ENCODE peak calls at places on chromosomes 6 and 20, in six cellular contexts. One of them, this sample, is unnamed. For H3K4me1, the result is how much of the 10 kb centered on the place peaks cover.

GRCh38 chr6:5992551-5993225 is 14.0 kb downstream of the NRN1 start:
- DNase-seq in astrocyte: no peak
- DNase-seq in fibroblast of lung: no peak
- DNase-seq in DND-41: no peak
- DNase-seq in PC-9: no peak
- DNase-seq in PC-3: no peak
- DNase-seq in this sample: peak

GRCh38 chr6:89834884-89835792 is 5.5 kb downstream of the CASP8AP2 start:
- DNase-seq in astrocyte: peak
- DNase-seq in fibroblast of lung: peak
- DNase-seq in DND-41: no peak
- DNase-seq in PC-9: no peak
- DNase-seq in PC-3: no peak
- DNase-seq in this sample: no peak

GRCh38 chr6:130394238-130394637 is 28.4 kb downstream of the TMEM200A start:
- DNase-seq in astrocyte: no peak
- DNase-seq in fibroblast of lung: no peak
- DNase-seq in DND-41: no peak
- DNase-seq in PC-9: no peak
- DNase-seq in PC-3: no peak
- DNase-seq in this sample: no peak

GRCh38 chr6:166173292-166173951 is 5.8 kb upstream of the TBXT start:
- DNase-seq in astrocyte: no peak
- DNase-seq in fibroblast of lung: no peak
- DNase-seq in DND-41: peak
- DNase-seq in PC-9: no peak
- DNase-seq in PC-3: no peak
- DNase-seq in this sample: peak

GRCh38 chr6:18135171-18135570 is 12.7 kb upstream of the NHLRC1 start:
- DNase-seq in astrocyte: no peak
- DNase-seq in fibroblast of lung: no peak
- DNase-seq in DND-41: no peak
- DNase-seq in PC-9: no peak
- DNase-seq in PC-3: no peak
- DNase-seq in this sample: no peak

GRCh38 chr6:106973841-106974336 is 640 bp downstream of the CD24 start:
- DNase-seq in astrocyte: no peak
- DNase-seq in fibroblast of lung: peak
- DNase-seq in DND-41: no peak
- DNase-seq in PC-9: no peak
- DNase-seq in PC-3: peak
- DNase-seq in this sample: peak

GRCh38 chr6:5277589-5277988 is 16.3 kb downstream of the FARS2 start:
- DNase-seq in astrocyte: no peak
- DNase-seq in fibroblast of lung: no peak
- DNase-seq in DND-41: no peak
- DNase-seq in PC-9: no peak
- DNase-seq in PC-3: no peak
- DNase-seq in this sample: no peak

GRCh38 chr6:152273002-152273401 is 364.2 kb downstream of the SYNE1 start:
- DNase-seq in astrocyte: peak
- DNase-seq in fibroblast of lung: peak
- DNase-seq in DND-41: no peak
- DNase-seq in PC-9: peak
- DNase-seq in PC-3: peak
- DNase-seq in this sample: no peak

GRCh38 chr6:108353853-108354252 is 59.0 kb downstream of the AFG1L start:
- DNase-seq in astrocyte: peak
- DNase-seq in fibroblast of lung: peak
- DNase-seq in DND-41: no peak
- DNase-seq in PC-9: no peak
- DNase-seq in PC-3: no peak
- DNase-seq in this sample: no peak

GRCh38 chr6:92757926-92758325 is 661.4 kb downstream of the EPHA7 start:
- DNase-seq in astrocyte: no peak
- DNase-seq in fibroblast of lung: no peak
- DNase-seq in DND-41: no peak
- DNase-seq in PC-9: no peak
- DNase-seq in PC-3: no peak
- DNase-seq in this sample: no peak

GRCh38 chr6:145600299-145600698 is 135.0 kb downstream of the EPM2A start:
- DNase-seq in astrocyte: no peak
- DNase-seq in fibroblast of lung: no peak
- DNase-seq in DND-41: no peak
- DNase-seq in PC-9: no peak
- DNase-seq in PC-3: no peak
- DNase-seq in this sample: peak

GRCh38 chr20:62245911-62246280 is 7.6 kb downstream of the OSBPL2 start:
- DNase-seq in astrocyte: no peak
- DNase-seq in fibroblast of lung: no peak
- DNase-seq in DND-41: no peak
- DNase-seq in PC-9: no peak
- DNase-seq in PC-3: no peak
- DNase-seq in this sample: no peak

GRCh38 chr20:49595811-49596545 is 28.0 kb upstream of the PTGIS start:
- DNase-seq in astrocyte: peak
- DNase-seq in fibroblast of lung: peak
- DNase-seq in DND-41: peak
- DNase-seq in PC-9: peak
- DNase-seq in PC-3: no peak
- DNase-seq in this sample: no peak

GRCh38 chr6:83976037-83976755 is 57.4 kb upstream of the MRAP2 start:
- DNase-seq in astrocyte: no peak
- DNase-seq in fibroblast of lung: no peak
- DNase-seq in DND-41: no peak
- DNase-seq in PC-9: no peak
- DNase-seq in PC-3: no peak
- DNase-seq in this sample: no peak

GRCh38 chr6:168160506-168161370 is 81.7 kb upstream of the FRMD1 start:
- DNase-seq in astrocyte: no peak
- DNase-seq in fibroblast of lung: no peak
- DNase-seq in DND-41: no peak
- DNase-seq in PC-9: no peak
- DNase-seq in PC-3: no peak
- DNase-seq in this sample: no peak

GRCh38 chr6:44430322-44430721 is 42.8 kb downstream of the CDC5L start:
- DNase-seq in astrocyte: peak
- DNase-seq in fibroblast of lung: peak
- DNase-seq in DND-41: no peak
- DNase-seq in PC-9: no peak
- DNase-seq in PC-3: no peak
- DNase-seq in this sample: no peak

DNA sequence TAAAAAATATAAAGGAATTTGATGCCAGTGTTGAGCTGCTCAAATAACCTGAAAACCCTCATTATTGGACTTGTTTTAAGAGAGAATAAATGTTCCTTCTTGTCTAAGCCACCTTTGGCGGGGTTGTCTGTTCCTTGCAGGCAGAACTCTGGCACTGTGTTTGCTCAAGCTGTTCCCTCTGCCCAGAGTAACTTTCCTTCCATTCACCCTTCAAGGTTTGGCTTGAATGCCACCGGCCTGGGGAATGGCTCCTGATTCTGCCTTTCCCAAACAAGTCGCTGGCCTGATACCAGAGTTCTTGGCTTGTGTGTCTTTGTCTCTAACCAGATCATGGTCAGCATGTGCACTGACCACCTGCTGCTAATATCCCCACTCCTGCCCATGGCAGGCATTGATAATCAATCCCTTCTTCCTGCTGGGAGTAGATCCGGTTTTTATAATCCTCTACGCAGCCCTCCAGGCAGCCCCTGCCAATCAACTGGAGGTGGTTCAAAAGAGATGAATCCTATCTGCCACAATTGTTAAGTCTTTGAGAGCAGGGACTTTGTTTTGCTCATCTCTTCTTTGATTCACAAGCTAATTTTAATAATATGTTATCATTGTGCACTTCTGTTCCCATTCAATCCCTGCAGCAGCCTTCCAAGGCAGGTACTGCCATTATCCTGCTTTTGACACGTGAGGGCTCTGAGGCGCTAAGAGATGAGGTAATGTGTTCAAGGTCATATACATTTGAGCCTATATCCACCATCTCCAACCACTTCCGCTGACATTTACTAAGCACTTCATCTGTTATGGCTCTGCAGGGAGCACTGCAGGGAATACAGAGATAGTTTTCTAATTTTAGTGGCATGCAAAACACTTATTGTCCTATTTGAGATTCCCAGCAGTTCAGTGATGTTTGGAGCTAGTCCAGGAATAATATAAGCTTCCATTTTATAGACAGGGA is 3.1 kb upstream of the CCM2L start:
- DNase-seq in astrocyte: no peak
- DNase-seq in fibroblast of lung: no peak
- DNase-seq in DND-41: no peak
- DNase-seq in PC-9: no peak
- DNase-seq in PC-3: no peak
- DNase-seq in this sample: peak
- H3K4me1 ChIP-seq in astrocyte: under half
- H3K4me1 ChIP-seq in fibroblast of lung: under half
- H3K4me1 ChIP-seq in DND-41: under half
- H3K4me1 ChIP-seq in PC-9: under half
- H3K4me1 ChIP-seq in PC-3: under half
- H3K4me1 ChIP-seq in this sample: under half

DNA sequence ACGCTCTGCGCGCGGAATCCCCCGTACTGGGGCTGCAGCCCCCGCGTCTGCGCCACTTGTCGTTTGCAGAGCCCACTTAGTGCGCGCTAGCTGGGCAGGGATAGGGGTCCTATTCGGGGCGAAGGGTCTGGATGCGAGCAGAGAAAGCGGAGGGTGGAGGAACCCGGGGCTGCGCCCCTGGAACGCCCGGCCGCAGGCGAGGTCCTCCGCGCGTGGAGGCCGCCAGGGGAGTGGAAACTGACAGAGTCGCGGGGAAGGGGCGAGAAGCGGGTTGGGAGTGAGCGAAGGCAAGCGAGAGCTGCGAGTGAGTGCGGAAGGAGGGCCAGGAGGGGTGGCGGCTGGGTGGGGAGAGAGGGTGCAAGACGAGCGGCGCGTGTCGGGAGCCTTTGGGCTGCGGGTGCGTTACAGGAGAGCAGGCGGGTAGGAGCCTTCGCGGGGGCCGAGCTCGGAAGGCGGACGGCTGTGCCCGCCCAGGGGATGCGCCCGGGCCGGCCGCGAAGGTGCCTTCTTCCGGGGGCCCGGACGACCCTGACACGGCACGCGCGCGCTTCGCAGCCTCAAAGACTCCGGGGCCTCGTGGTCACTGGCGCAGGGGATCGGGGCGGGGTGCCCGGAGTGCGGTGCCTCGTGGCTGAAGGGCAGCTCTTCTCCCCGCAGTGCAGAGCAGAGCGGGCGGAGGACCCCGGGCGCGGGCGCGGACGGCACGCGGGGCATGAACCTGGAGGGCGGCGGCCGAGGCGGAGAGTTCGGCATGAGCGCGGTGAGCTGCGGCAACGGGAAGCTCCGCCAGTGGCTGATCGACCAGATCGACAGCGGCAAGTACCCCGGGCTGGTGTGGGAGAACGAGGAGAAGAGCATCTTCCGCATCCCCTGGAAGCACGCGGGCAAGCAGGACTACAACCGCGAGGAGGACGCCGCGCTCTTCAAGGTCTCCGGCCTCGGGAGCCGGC is 1.2 kb downstream of the IRF4 start:
- DNase-seq in astrocyte: no peak
- DNase-seq in fibroblast of lung: peak
- DNase-seq in DND-41: no peak
- DNase-seq in PC-9: no peak
- DNase-seq in PC-3: no peak
- DNase-seq in this sample: peak
- TF ChIP-seq EZH2 in astrocyte: peak
- TF ChIP-seq EZH2 in fibroblast of lung: peak
- TF ChIP-seq EZH2 in DND-41: no peak
- TF ChIP-seq EZH2 in PC-9: no peak
- TF ChIP-seq EZH2 in PC-3: no peak
- TF ChIP-seq EZH2 in this sample: peak

DNA sequence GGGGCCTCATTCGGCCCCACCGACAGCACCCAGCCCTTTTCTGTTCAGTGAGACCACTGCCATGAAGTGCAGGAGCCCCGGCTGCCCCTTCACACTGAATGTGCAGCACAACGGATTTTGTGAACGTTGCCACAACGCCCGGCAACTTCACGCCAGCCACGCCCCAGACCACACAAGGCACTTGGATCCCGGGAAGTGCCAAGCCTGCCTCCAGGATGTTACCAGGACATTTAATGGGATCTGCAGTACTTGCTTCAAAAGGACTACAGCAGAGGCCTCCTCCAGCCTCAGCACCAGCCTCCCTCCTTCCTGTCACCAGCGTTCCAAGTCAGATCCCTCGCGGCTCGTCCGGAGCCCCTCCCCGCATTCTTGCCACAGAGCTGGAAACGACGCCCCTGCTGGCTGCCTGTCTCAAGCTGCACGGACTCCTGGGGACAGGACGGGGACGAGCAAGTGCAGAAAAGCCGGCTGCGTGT is 11.8 kb downstream of the TNFAIP3 start:
- DNase-seq in astrocyte: no peak
- DNase-seq in fibroblast of lung: no peak
- DNase-seq in DND-41: no peak
- DNase-seq in PC-9: no peak
- DNase-seq in PC-3: no peak
- DNase-seq in this sample: peak
- TF ChIP-seq CTCF in astrocyte: peak
- TF ChIP-seq CTCF in fibroblast of lung: no peak
- TF ChIP-seq CTCF in DND-41: peak
- TF ChIP-seq CTCF in PC-9: no peak
- TF ChIP-seq CTCF in PC-3: no peak
- TF ChIP-seq CTCF in this sample: peak

GRCh38 chr6:137927777-137928218 is 60.7 kb downstream of the TNFAIP3 start:
- DNase-seq in astrocyte: peak
- DNase-seq in fibroblast of lung: peak
- DNase-seq in DND-41: peak
- DNase-seq in PC-9: no peak
- DNase-seq in PC-3: no peak
- DNase-seq in this sample: no peak

GRCh38 chr6:137925299-137925698 is 58.2 kb downstream of the TNFAIP3 start:
- DNase-seq in astrocyte: no peak
- DNase-seq in fibroblast of lung: no peak
- DNase-seq in DND-41: no peak
- DNase-seq in PC-9: no peak
- DNase-seq in PC-3: no peak
- DNase-seq in this sample: no peak

GRCh38 chr6:137928286-137928685 is 61.2 kb downstream of the TNFAIP3 start:
- DNase-seq in astrocyte: no peak
- DNase-seq in fibroblast of lung: no peak
- DNase-seq in DND-41: peak
- DNase-seq in PC-9: no peak
- DNase-seq in PC-3: no peak
- DNase-seq in this sample: no peak

GRCh38 chr6:137926985-137927384 is 59.9 kb downstream of the TNFAIP3 start:
- DNase-seq in astrocyte: no peak
- DNase-seq in fibroblast of lung: no peak
- DNase-seq in DND-41: no peak
- DNase-seq in PC-9: no peak
- DNase-seq in PC-3: no peak
- DNase-seq in this sample: no peak

DNA sequence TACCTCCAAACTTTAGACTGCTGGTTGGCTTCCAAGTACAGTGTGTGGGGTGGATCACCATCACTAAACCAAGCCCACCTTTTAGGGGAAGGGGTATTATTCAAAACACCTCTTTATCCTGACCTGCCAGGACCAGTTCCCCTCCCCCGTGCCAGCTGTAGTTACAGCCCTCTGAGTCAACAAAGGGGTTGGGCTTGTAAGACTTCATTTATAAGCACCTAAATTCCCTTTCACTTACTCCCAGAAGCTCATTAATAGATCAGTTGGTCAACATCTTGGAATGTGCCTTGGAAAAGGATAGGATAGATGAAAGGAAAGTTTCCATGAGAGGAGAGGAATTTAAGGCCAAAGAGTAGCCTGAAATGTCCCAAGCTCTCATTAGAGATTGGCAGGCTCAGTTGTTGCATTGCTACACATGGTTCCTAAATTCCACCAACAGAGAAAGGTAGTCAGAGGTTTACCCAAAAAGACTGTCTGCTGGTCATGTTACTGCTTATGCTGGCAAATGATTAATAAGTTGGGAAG is 59.2 kb downstream of the TNFAIP3 start:
- DNase-seq in astrocyte: peak
- DNase-seq in fibroblast of lung: peak
- DNase-seq in DND-41: peak
- DNase-seq in PC-9: peak
- DNase-seq in PC-3: peak
- DNase-seq in this sample: peak
- H3K4me1 ChIP-seq in astrocyte: under half
- H3K4me1 ChIP-seq in fibroblast of lung: under half
- H3K4me1 ChIP-seq in DND-41: under half
- H3K4me1 ChIP-seq in PC-9: under half
- H3K4me1 ChIP-seq in PC-3: under half
- H3K4me1 ChIP-seq in this sample: under half

This sample was measured in neural progenitor cell.